ENCODE peak calls at places on chromosome 6, in ten cellular contexts. One of them, this sample, is unnamed.

GRCh38 chr6:98287876-98288275 is 546.5 kb upstream of the POU3F2 start:
- DNase-seq in HS-27A: no peak
- DNase-seq in NCI-H526: no peak
- DNase-seq in kidney tubule cell: no peak
- DNase-seq in GM23248: no peak
- DNase-seq in cerebellum: no peak
- DNase-seq in HT1080: no peak
- DNase-seq in adipocyte: no peak
- DNase-seq in NCI-H1092: no peak
- DNase-seq in NCI-H226: no peak
- DNase-seq in this sample: no peak

GRCh38 chr6:36128793-36129192 is 1.5 kb upstream of the MAPK13 start:
- DNase-seq in HS-27A: no peak
- DNase-seq in NCI-H526: no peak
- DNase-seq in kidney tubule cell: no peak
- DNase-seq in GM23248: no peak
- DNase-seq in cerebellum: no peak
- DNase-seq in HT1080: no peak
- DNase-seq in adipocyte: no peak
- DNase-seq in NCI-H1092: no peak
- DNase-seq in NCI-H226: no peak
- DNase-seq in this sample: no peak

GRCh38 chr6:113856011-113856551 is 1.1 kb upstream of the MARCKS start:
- DNase-seq in HS-27A: no peak
- DNase-seq in NCI-H526: peak
- DNase-seq in kidney tubule cell: peak
- DNase-seq in GM23248: peak
- DNase-seq in cerebellum: peak
- DNase-seq in HT1080: no peak
- DNase-seq in adipocyte: peak
- DNase-seq in NCI-H1092: peak
- DNase-seq in NCI-H226: no peak
- DNase-seq in this sample: peak

GRCh38 chr6:150334790-150335783 is 33.7 kb upstream of the IYD start:
- DNase-seq in HS-27A: peak
- DNase-seq in NCI-H526: peak
- DNase-seq in kidney tubule cell: peak
- DNase-seq in GM23248: peak
- DNase-seq in cerebellum: peak
- DNase-seq in HT1080: peak
- DNase-seq in adipocyte: peak
- DNase-seq in NCI-H1092: no peak
- DNase-seq in NCI-H226: peak
- DNase-seq in this sample: peak

GRCh38 chr6:136186363-136186762 is 63.7 kb downstream of the MTFR2 start:
- DNase-seq in HS-27A: no peak
- DNase-seq in NCI-H526: no peak
- DNase-seq in kidney tubule cell: no peak
- DNase-seq in GM23248: no peak
- DNase-seq in cerebellum: no peak
- DNase-seq in HT1080: no peak
- DNase-seq in adipocyte: no peak
- DNase-seq in NCI-H1092: no peak
- DNase-seq in NCI-H226: no peak
- DNase-seq in this sample: no peak

GRCh38 chr6:166849762-166850181 is 106.6 kb downstream of the RNASET2 start:
- DNase-seq in HS-27A: no peak
- DNase-seq in NCI-H526: no peak
- DNase-seq in kidney tubule cell: no peak
- DNase-seq in GM23248: peak
- DNase-seq in cerebellum: no peak
- DNase-seq in HT1080: no peak
- DNase-seq in adipocyte: no peak
- DNase-seq in NCI-H1092: no peak
- DNase-seq in NCI-H226: no peak
- DNase-seq in this sample: no peak

GRCh38 chr6:124869412-124869811 is 92.8 kb upstream of the RNF217 start:
- DNase-seq in HS-27A: no peak
- DNase-seq in NCI-H526: no peak
- DNase-seq in kidney tubule cell: no peak
- DNase-seq in GM23248: peak
- DNase-seq in cerebellum: no peak
- DNase-seq in HT1080: no peak
- DNase-seq in adipocyte: peak
- DNase-seq in NCI-H1092: no peak
- DNase-seq in NCI-H226: no peak
- DNase-seq in this sample: no peak

GRCh38 chr6:22333802-22334201 is 37.0 kb upstream of the PRL start:
- DNase-seq in HS-27A: no peak
- DNase-seq in NCI-H526: no peak
- DNase-seq in kidney tubule cell: no peak
- DNase-seq in GM23248: peak
- DNase-seq in cerebellum: no peak
- DNase-seq in HT1080: no peak
- DNase-seq in adipocyte: peak
- DNase-seq in NCI-H1092: no peak
- DNase-seq in NCI-H226: no peak
- DNase-seq in this sample: no peak

GRCh38 chr6:160733045-160733646 is 31.1 kb downstream of the PLG start:
- DNase-seq in HS-27A: no peak
- DNase-seq in NCI-H526: peak
- DNase-seq in kidney tubule cell: peak
- DNase-seq in GM23248: peak
- DNase-seq in cerebellum: peak
- DNase-seq in HT1080: peak
- DNase-seq in adipocyte: peak
- DNase-seq in NCI-H1092: peak
- DNase-seq in NCI-H226: peak
- DNase-seq in this sample: peak

GRCh38 chr6:130959938-130960337 is 103.1 kb downstream of the EPB41L2 start:
- DNase-seq in HS-27A: no peak
- DNase-seq in NCI-H526: no peak
- DNase-seq in kidney tubule cell: no peak
- DNase-seq in GM23248: no peak
- DNase-seq in cerebellum: no peak
- DNase-seq in HT1080: no peak
- DNase-seq in adipocyte: no peak
- DNase-seq in NCI-H1092: no peak
- DNase-seq in NCI-H226: no peak
- DNase-seq in this sample: no peak

GRCh38 chr6:150539568-150539967 is 60.1 kb upstream of the PLEKHG1 start:
- DNase-seq in HS-27A: no peak
- DNase-seq in NCI-H526: no peak
- DNase-seq in kidney tubule cell: peak
- DNase-seq in GM23248: no peak
- DNase-seq in cerebellum: no peak
- DNase-seq in HT1080: peak
- DNase-seq in adipocyte: no peak
- DNase-seq in NCI-H1092: no peak
- DNase-seq in NCI-H226: no peak
- DNase-seq in this sample: no peak

GRCh38 chr6:19999319-20000191 is 162.4 kb downstream of the ID4 start:
- DNase-seq in HS-27A: no peak
- DNase-seq in NCI-H526: peak
- DNase-seq in kidney tubule cell: peak
- DNase-seq in GM23248: peak
- DNase-seq in cerebellum: no peak
- DNase-seq in HT1080: peak
- DNase-seq in adipocyte: no peak
- DNase-seq in NCI-H1092: no peak
- DNase-seq in NCI-H226: peak
- DNase-seq in this sample: no peak

GRCh38 chr6:37019065-37019450 is 13.6 kb downstream of the FGD2 start:
- DNase-seq in HS-27A: no peak
- DNase-seq in NCI-H526: no peak
- DNase-seq in kidney tubule cell: peak
- DNase-seq in GM23248: no peak
- DNase-seq in cerebellum: peak
- DNase-seq in HT1080: no peak
- DNase-seq in adipocyte: no peak
- DNase-seq in NCI-H1092: peak
- DNase-seq in NCI-H226: no peak
- DNase-seq in this sample: no peak

GRCh38 chr6:143111443-143111842 is 50.8 kb downstream of the AIG1 start:
- DNase-seq in HS-27A: no peak
- DNase-seq in NCI-H526: no peak
- DNase-seq in kidney tubule cell: no peak
- DNase-seq in GM23248: no peak
- DNase-seq in cerebellum: no peak
- DNase-seq in HT1080: no peak
- DNase-seq in adipocyte: no peak
- DNase-seq in NCI-H1092: no peak
- DNase-seq in NCI-H226: no peak
- DNase-seq in this sample: no peak

GRCh38 chr6:81484251-81484650 is 268.2 kb downstream of the TENT5A start:
- DNase-seq in HS-27A: no peak
- DNase-seq in NCI-H526: no peak
- DNase-seq in kidney tubule cell: no peak
- DNase-seq in GM23248: no peak
- DNase-seq in cerebellum: no peak
- DNase-seq in HT1080: no peak
- DNase-seq in adipocyte: no peak
- DNase-seq in NCI-H1092: no peak
- DNase-seq in NCI-H226: no peak
- DNase-seq in this sample: no peak

GRCh38 chr6:106569444-106569843 is 59.9 kb downstream of the RTN4IP1 start:
- DNase-seq in HS-27A: no peak
- DNase-seq in NCI-H526: no peak
- DNase-seq in kidney tubule cell: no peak
- DNase-seq in GM23248: peak
- DNase-seq in cerebellum: no peak
- DNase-seq in HT1080: no peak
- DNase-seq in adipocyte: no peak
- DNase-seq in NCI-H1092: no peak
- DNase-seq in NCI-H226: no peak
- DNase-seq in this sample: no peak

GRCh38 chr6:28807682-28808280 is 116.0 kb downstream of the TRIM27 start:
- DNase-seq in HS-27A: no peak
- DNase-seq in NCI-H526: peak
- DNase-seq in kidney tubule cell: peak
- DNase-seq in GM23248: peak
- DNase-seq in cerebellum: no peak
- DNase-seq in HT1080: peak
- DNase-seq in adipocyte: peak
- DNase-seq in NCI-H1092: no peak
- DNase-seq in NCI-H226: peak
- DNase-seq in this sample: peak

GRCh38 chr6:90462102-90462501 is 124.8 kb downstream of the MAP3K7 start:
- DNase-seq in HS-27A: no peak
- DNase-seq in NCI-H526: no peak
- DNase-seq in kidney tubule cell: no peak
- DNase-seq in GM23248: no peak
- DNase-seq in cerebellum: no peak
- DNase-seq in HT1080: no peak
- DNase-seq in adipocyte: no peak
- DNase-seq in NCI-H1092: no peak
- DNase-seq in NCI-H226: no peak
- DNase-seq in this sample: no peak

GRCh38 chr6:13248549-13248948 is 79.8 kb downstream of the TBC1D7 start:
- DNase-seq in HS-27A: no peak
- DNase-seq in NCI-H526: no peak
- DNase-seq in kidney tubule cell: no peak
- DNase-seq in GM23248: no peak
- DNase-seq in cerebellum: no peak
- DNase-seq in HT1080: no peak
- DNase-seq in adipocyte: no peak
- DNase-seq in NCI-H1092: no peak
- DNase-seq in NCI-H226: no peak
- DNase-seq in this sample: no peak

GRCh38 chr6:28884423-28885148 is 39.2 kb downstream of the TRIM27 start:
- DNase-seq in HS-27A: no peak
- DNase-seq in NCI-H526: no peak
- DNase-seq in kidney tubule cell: no peak
- DNase-seq in GM23248: no peak
- DNase-seq in cerebellum: no peak
- DNase-seq in HT1080: peak
- DNase-seq in adipocyte: no peak
- DNase-seq in NCI-H1092: no peak
- DNase-seq in NCI-H226: no peak
- DNase-seq in this sample: no peak

GRCh38 chr6:26312501-26313390 is 52.3 kb upstream of the BTN3A2 start:
- DNase-seq in HS-27A: peak
- DNase-seq in NCI-H526: peak
- DNase-seq in kidney tubule cell: peak
- DNase-seq in GM23248: peak
- DNase-seq in cerebellum: peak
- DNase-seq in HT1080: peak
- DNase-seq in adipocyte: peak
- DNase-seq in NCI-H1092: peak
- DNase-seq in NCI-H226: peak
- DNase-seq in this sample: no peak

GRCh38 chr6:125102901-125103300 is 50.7 kb upstream of the TPD52L1 start:
- DNase-seq in HS-27A: peak
- DNase-seq in NCI-H526: no peak
- DNase-seq in kidney tubule cell: peak
- DNase-seq in GM23248: peak
- DNase-seq in cerebellum: no peak
- DNase-seq in HT1080: peak
- DNase-seq in adipocyte: peak
- DNase-seq in NCI-H1092: no peak
- DNase-seq in NCI-H226: peak
- DNase-seq in this sample: peak

GRCh38 chr6:106069478-106069877 is 16.7 kb upstream of the PRDM1 start:
- DNase-seq in HS-27A: no peak
- DNase-seq in NCI-H526: peak
- DNase-seq in kidney tubule cell: peak
- DNase-seq in GM23248: peak
- DNase-seq in cerebellum: peak
- DNase-seq in HT1080: peak
- DNase-seq in adipocyte: peak
- DNase-seq in NCI-H1092: peak
- DNase-seq in NCI-H226: peak
- DNase-seq in this sample: peak

GRCh38 chr6:34970487-34970886 is 81.4 kb downstream of the ANKS1A start:
- DNase-seq in HS-27A: no peak
- DNase-seq in NCI-H526: no peak
- DNase-seq in kidney tubule cell: no peak
- DNase-seq in GM23248: peak
- DNase-seq in cerebellum: no peak
- DNase-seq in HT1080: no peak
- DNase-seq in adipocyte: peak
- DNase-seq in NCI-H1092: no peak
- DNase-seq in NCI-H226: no peak
- DNase-seq in this sample: no peak

GRCh38 chr6:113182370-113183141 is 674.6 kb upstream of the MARCKS start:
- DNase-seq in HS-27A: peak
- DNase-seq in NCI-H526: peak
- DNase-seq in kidney tubule cell: peak
- DNase-seq in GM23248: peak
- DNase-seq in cerebellum: peak
- DNase-seq in HT1080: peak
- DNase-seq in adipocyte: peak
- DNase-seq in NCI-H1092: peak
- DNase-seq in NCI-H226: peak
- DNase-seq in this sample: peak

GRCh38 chr6:159487636-159488035 is 205.4 kb downstream of the SOD2 start:
- DNase-seq in HS-27A: no peak
- DNase-seq in NCI-H526: no peak
- DNase-seq in kidney tubule cell: no peak
- DNase-seq in GM23248: no peak
- DNase-seq in cerebellum: no peak
- DNase-seq in HT1080: peak
- DNase-seq in adipocyte: peak
- DNase-seq in NCI-H1092: no peak
- DNase-seq in NCI-H226: peak
- DNase-seq in this sample: no peak

GRCh38 chr6:157537518-157537917 is 156.5 kb downstream of the ZDHHC14 start:
- DNase-seq in HS-27A: no peak
- DNase-seq in NCI-H526: no peak
- DNase-seq in kidney tubule cell: no peak
- DNase-seq in GM23248: no peak
- DNase-seq in cerebellum: peak
- DNase-seq in HT1080: no peak
- DNase-seq in adipocyte: no peak
- DNase-seq in NCI-H1092: no peak
- DNase-seq in NCI-H226: no peak
- DNase-seq in this sample: no peak

GRCh38 chr6:132715204-132715603 is 1.3 kb upstream of the VNN1 start:
- DNase-seq in HS-27A: no peak
- DNase-seq in NCI-H526: peak
- DNase-seq in kidney tubule cell: peak
- DNase-seq in GM23248: peak
- DNase-seq in cerebellum: no peak
- DNase-seq in HT1080: peak
- DNase-seq in adipocyte: peak
- DNase-seq in NCI-H1092: no peak
- DNase-seq in NCI-H226: peak
- DNase-seq in this sample: peak